ENCODE peak calls at places on chromosomes 6 and 20, in ten cellular contexts. One of them, this sample, is unnamed.
A peak's percentile ranks its signal among the peaks of the same experiment; 100 is the strongest.

GRCh38 chr20:25046181-25046641 is 11.7 kb downstream of the ACSS1 start:
- DNase-seq in ovary: no peak
- DNase-seq in PC-9: no peak
- DNase-seq in mucosa of descending colon: no peak
- DNase-seq in WTC11: no peak
- DNase-seq in endothelial cell: no peak
- DNase-seq in activated CD8-positive, alpha-beta T cell treated with anti-CD3 and anti-CD28 coated beads for 36 hours: no peak
- DNase-seq in H9: no peak
- DNase-seq in IMR-90: no peak
- DNase-seq in A549: no peak
- DNase-seq in this sample: no peak

GRCh38 chr6:107124934-107125348 is 9.6 kb upstream of the BEND3 start:
- DNase-seq in activated CD8-positive, alpha-beta T cell treated with anti-CD3 and anti-CD28 coated beads for 36 hours: peak; percentile 3
- DNase-seq in WTC11: no peak
- DNase-seq in A549: no peak
- DNase-seq in ovary: no peak
- DNase-seq in mucosa of descending colon: peak; percentile 24
- DNase-seq in H9: no peak
- DNase-seq in endothelial cell: no peak
- DNase-seq in IMR-90: no peak
- DNase-seq in PC-9: no peak
- DNase-seq in this sample: no peak

GRCh38 chr20:41089555-41089954 is 47.8 kb upstream of the PLCG1 start:
- DNase-seq in WTC11: no peak
- DNase-seq in ovary: no peak
- DNase-seq in PC-9: no peak
- DNase-seq in IMR-90: no peak
- DNase-seq in endothelial cell: no peak
- DNase-seq in A549: no peak
- DNase-seq in mucosa of descending colon: no peak
- DNase-seq in activated CD8-positive, alpha-beta T cell treated with anti-CD3 and anti-CD28 coated beads for 36 hours: no peak
- DNase-seq in H9: no peak
- DNase-seq in this sample: no peak

GRCh38 chr6:133590814-133591213 is 298.1 kb upstream of the TCF21 start:
- DNase-seq in activated CD8-positive, alpha-beta T cell treated with anti-CD3 and anti-CD28 coated beads for 36 hours: no peak
- DNase-seq in ovary: no peak
- DNase-seq in IMR-90: peak; percentile 41
- DNase-seq in mucosa of descending colon: no peak
- DNase-seq in H9: no peak
- DNase-seq in WTC11: no peak
- DNase-seq in A549: no peak
- DNase-seq in PC-9: no peak
- DNase-seq in endothelial cell: no peak
- DNase-seq in this sample: no peak

GRCh38 chr6:18177566-18177965 is 22.3 kb downstream of the KDM1B start:
- DNase-seq in WTC11: no peak
- DNase-seq in endothelial cell: no peak
- DNase-seq in ovary: no peak
- DNase-seq in IMR-90: no peak
- DNase-seq in H9: no peak
- DNase-seq in PC-9: peak; percentile 42
- DNase-seq in A549: no peak
- DNase-seq in activated CD8-positive, alpha-beta T cell treated with anti-CD3 and anti-CD28 coated beads for 36 hours: no peak
- DNase-seq in mucosa of descending colon: peak; percentile 52
- DNase-seq in this sample: no peak

GRCh38 chr6:35905841-35906498 is 14.9 kb downstream of the SRPK1 start:
- DNase-seq in A549: no peak
- DNase-seq in H9: no peak
- DNase-seq in IMR-90: peak; percentile 35
- DNase-seq in ovary: no peak
- DNase-seq in WTC11: no peak
- DNase-seq in mucosa of descending colon: no peak
- DNase-seq in activated CD8-positive, alpha-beta T cell treated with anti-CD3 and anti-CD28 coated beads for 36 hours: no peak
- DNase-seq in PC-9: no peak
- DNase-seq in endothelial cell: no peak
- DNase-seq in this sample: no peak

GRCh38 chr6:80939936-80940335 is 812.5 kb downstream of the TENT5A start:
- DNase-seq in PC-9: no peak
- DNase-seq in mucosa of descending colon: no peak
- DNase-seq in WTC11: no peak
- DNase-seq in A549: no peak
- DNase-seq in ovary: no peak
- DNase-seq in H9: no peak
- DNase-seq in activated CD8-positive, alpha-beta T cell treated with anti-CD3 and anti-CD28 coated beads for 36 hours: no peak
- DNase-seq in IMR-90: no peak
- DNase-seq in endothelial cell: no peak
- DNase-seq in this sample: no peak

GRCh38 chr20:42024653-42025052 is 406.5 kb upstream of the CHD6 start:
- DNase-seq in PC-9: no peak
- DNase-seq in H9: peak; percentile 58
- DNase-seq in IMR-90: no peak
- DNase-seq in WTC11: peak; percentile 69
- DNase-seq in ovary: no peak
- DNase-seq in mucosa of descending colon: peak; percentile 2
- DNase-seq in A549: no peak
- DNase-seq in endothelial cell: no peak
- DNase-seq in activated CD8-positive, alpha-beta T cell treated with anti-CD3 and anti-CD28 coated beads for 36 hours: peak; percentile 4
- DNase-seq in this sample: no peak

DNA sequence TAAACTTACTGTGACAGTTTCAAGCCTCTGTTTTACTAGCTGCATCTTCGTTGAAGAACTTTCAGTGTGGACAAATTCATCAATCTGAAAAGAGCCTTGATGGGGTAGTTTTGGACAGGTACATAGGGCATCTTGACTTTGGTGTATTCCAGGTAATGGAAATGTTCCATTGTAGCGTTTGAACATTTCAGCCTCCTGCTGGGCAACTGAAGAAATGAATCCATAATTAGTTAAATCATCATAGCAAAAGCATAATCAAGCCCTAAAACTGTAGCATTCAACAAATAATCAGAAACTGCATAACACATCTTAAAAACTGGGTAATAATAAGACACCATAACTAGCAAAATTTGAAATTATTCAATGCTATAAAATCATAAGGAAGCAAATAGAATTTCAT is 86.2 kb downstream of the AHI1 start:
- DNase-seq in activated CD8-positive, alpha-beta T cell treated with anti-CD3 and anti-CD28 coated beads for 36 hours: no peak
- DNase-seq in H9: no peak
- DNase-seq in mucosa of descending colon: peak; percentile 10
- DNase-seq in WTC11: no peak
- DNase-seq in ovary: no peak
- DNase-seq in endothelial cell: no peak
- DNase-seq in PC-9: no peak
- DNase-seq in IMR-90: no peak
- DNase-seq in A549: no peak
- DNase-seq in this sample: no peak
- TF ChIP-seq CTCF in activated CD8-positive, alpha-beta T cell treated with anti-CD3 and anti-CD28 coated beads for 36 hours: peak; percentile 26
- TF ChIP-seq CTCF in H9: peak; percentile 18
- TF ChIP-seq CTCF in mucosa of descending colon: no peak
- TF ChIP-seq CTCF in WTC11: no peak
- TF ChIP-seq CTCF in ovary: no peak
- TF ChIP-seq CTCF in endothelial cell: peak; percentile 64
- TF ChIP-seq CTCF in PC-9: peak; percentile 56
- TF ChIP-seq CTCF in IMR-90: peak; percentile 24
- TF ChIP-seq CTCF in A549: no peak
- TF ChIP-seq CTCF in this sample: no peak

GRCh38 chr6:138289739-138290138 is 71.4 kb upstream of the PBOV1 start:
- DNase-seq in ovary: no peak
- DNase-seq in WTC11: peak; percentile 54
- DNase-seq in endothelial cell: peak; percentile 38
- DNase-seq in H9: peak; percentile 55
- DNase-seq in A549: peak; percentile 6
- DNase-seq in IMR-90: no peak
- DNase-seq in PC-9: no peak
- DNase-seq in activated CD8-positive, alpha-beta T cell treated with anti-CD3 and anti-CD28 coated beads for 36 hours: peak; percentile 13
- DNase-seq in mucosa of descending colon: peak; percentile 12
- DNase-seq in this sample: peak; percentile 44

GRCh38 chr6:138286698-138287097 is 68.4 kb upstream of the PBOV1 start:
- DNase-seq in PC-9: no peak
- DNase-seq in H9: no peak
- DNase-seq in ovary: no peak
- DNase-seq in activated CD8-positive, alpha-beta T cell treated with anti-CD3 and anti-CD28 coated beads for 36 hours: no peak
- DNase-seq in mucosa of descending colon: no peak
- DNase-seq in WTC11: no peak
- DNase-seq in A549: no peak
- DNase-seq in IMR-90: no peak
- DNase-seq in endothelial cell: no peak
- DNase-seq in this sample: no peak

GRCh38 chr6:138287144-138287955 is 69.1 kb upstream of the PBOV1 start:
- DNase-seq in WTC11: peak; percentile 77
- DNase-seq in H9: peak; percentile 77
- DNase-seq in PC-9: peak; percentile 66
- DNase-seq in activated CD8-positive, alpha-beta T cell treated with anti-CD3 and anti-CD28 coated beads for 36 hours: peak; percentile 71
- DNase-seq in endothelial cell: peak; percentile 50
- DNase-seq in A549: no peak
- DNase-seq in mucosa of descending colon: peak; percentile 88
- DNase-seq in IMR-90: no peak
- DNase-seq in ovary: no peak
- DNase-seq in this sample: peak; percentile 67

GRCh38 chr6:138290563-138290962 is 72.3 kb upstream of the PBOV1 start:
- DNase-seq in IMR-90: no peak
- DNase-seq in PC-9: no peak
- DNase-seq in H9: no peak
- DNase-seq in activated CD8-positive, alpha-beta T cell treated with anti-CD3 and anti-CD28 coated beads for 36 hours: no peak
- DNase-seq in ovary: no peak
- DNase-seq in mucosa of descending colon: no peak
- DNase-seq in A549: no peak
- DNase-seq in endothelial cell: no peak
- DNase-seq in WTC11: no peak
- DNase-seq in this sample: no peak

GRCh38 chr6:138285800-138286199 is 67.5 kb upstream of the PBOV1 start:
- DNase-seq in IMR-90: no peak
- DNase-seq in ovary: no peak
- DNase-seq in WTC11: no peak
- DNase-seq in A549: no peak
- DNase-seq in mucosa of descending colon: no peak
- DNase-seq in activated CD8-positive, alpha-beta T cell treated with anti-CD3 and anti-CD28 coated beads for 36 hours: no peak
- DNase-seq in H9: no peak
- DNase-seq in PC-9: no peak
- DNase-seq in endothelial cell: no peak
- DNase-seq in this sample: no peak
- TF ChIP-seq CTCF in IMR-90: no peak
- TF ChIP-seq CTCF in ovary: no peak
- TF ChIP-seq CTCF in WTC11: no peak
- TF ChIP-seq CTCF in A549: no peak
- TF ChIP-seq CTCF in mucosa of descending colon: no peak
- TF ChIP-seq CTCF in activated CD8-positive, alpha-beta T cell treated with anti-CD3 and anti-CD28 coated beads for 36 hours: no peak
- TF ChIP-seq CTCF in H9: peak; percentile 57
- TF ChIP-seq CTCF in PC-9: no peak
- TF ChIP-seq CTCF in endothelial cell: no peak
- TF ChIP-seq CTCF in this sample: no peak

GRCh38 chr6:117263353-117263927 is 1.9 kb upstream of the VGLL2 start:
- DNase-seq in IMR-90: no peak
- DNase-seq in activated CD8-positive, alpha-beta T cell treated with anti-CD3 and anti-CD28 coated beads for 36 hours: no peak
- DNase-seq in mucosa of descending colon: no peak
- DNase-seq in WTC11: peak; percentile 11
- DNase-seq in PC-9: no peak
- DNase-seq in ovary: no peak
- DNase-seq in A549: no peak
- DNase-seq in endothelial cell: no peak
- DNase-seq in H9: no peak
- DNase-seq in this sample: no peak

GRCh38 chr6:117264487-117265424 is 602 bp upstream of the VGLL2 start:
- DNase-seq in activated CD8-positive, alpha-beta T cell treated with anti-CD3 and anti-CD28 coated beads for 36 hours: peak; percentile 19
- DNase-seq in WTC11: peak; percentile 20
- DNase-seq in H9: peak; percentile 39
- DNase-seq in PC-9: no peak
- DNase-seq in A549: peak; percentile 4
- DNase-seq in ovary: no peak
- DNase-seq in mucosa of descending colon: no peak
- DNase-seq in endothelial cell: peak; percentile 25
- DNase-seq in IMR-90: no peak
- DNase-seq in this sample: peak; percentile 68

GRCh38 chr6:117266267-117266797 is 974 bp downstream of the VGLL2 start:
- DNase-seq in activated CD8-positive, alpha-beta T cell treated with anti-CD3 and anti-CD28 coated beads for 36 hours: no peak
- DNase-seq in endothelial cell: no peak
- DNase-seq in PC-9: no peak
- DNase-seq in mucosa of descending colon: no peak
- DNase-seq in WTC11: no peak
- DNase-seq in A549: no peak
- DNase-seq in H9: no peak
- DNase-seq in ovary: no peak
- DNase-seq in IMR-90: no peak
- DNase-seq in this sample: no peak

GRCh38 chr6:117266948-117267347 is 1.6 kb downstream of the VGLL2 start:
- DNase-seq in WTC11: no peak
- DNase-seq in A549: no peak
- DNase-seq in IMR-90: no peak
- DNase-seq in H9: no peak
- DNase-seq in activated CD8-positive, alpha-beta T cell treated with anti-CD3 and anti-CD28 coated beads for 36 hours: no peak
- DNase-seq in mucosa of descending colon: no peak
- DNase-seq in PC-9: no peak
- DNase-seq in ovary: no peak
- DNase-seq in endothelial cell: no peak
- DNase-seq in this sample: no peak

DNA sequence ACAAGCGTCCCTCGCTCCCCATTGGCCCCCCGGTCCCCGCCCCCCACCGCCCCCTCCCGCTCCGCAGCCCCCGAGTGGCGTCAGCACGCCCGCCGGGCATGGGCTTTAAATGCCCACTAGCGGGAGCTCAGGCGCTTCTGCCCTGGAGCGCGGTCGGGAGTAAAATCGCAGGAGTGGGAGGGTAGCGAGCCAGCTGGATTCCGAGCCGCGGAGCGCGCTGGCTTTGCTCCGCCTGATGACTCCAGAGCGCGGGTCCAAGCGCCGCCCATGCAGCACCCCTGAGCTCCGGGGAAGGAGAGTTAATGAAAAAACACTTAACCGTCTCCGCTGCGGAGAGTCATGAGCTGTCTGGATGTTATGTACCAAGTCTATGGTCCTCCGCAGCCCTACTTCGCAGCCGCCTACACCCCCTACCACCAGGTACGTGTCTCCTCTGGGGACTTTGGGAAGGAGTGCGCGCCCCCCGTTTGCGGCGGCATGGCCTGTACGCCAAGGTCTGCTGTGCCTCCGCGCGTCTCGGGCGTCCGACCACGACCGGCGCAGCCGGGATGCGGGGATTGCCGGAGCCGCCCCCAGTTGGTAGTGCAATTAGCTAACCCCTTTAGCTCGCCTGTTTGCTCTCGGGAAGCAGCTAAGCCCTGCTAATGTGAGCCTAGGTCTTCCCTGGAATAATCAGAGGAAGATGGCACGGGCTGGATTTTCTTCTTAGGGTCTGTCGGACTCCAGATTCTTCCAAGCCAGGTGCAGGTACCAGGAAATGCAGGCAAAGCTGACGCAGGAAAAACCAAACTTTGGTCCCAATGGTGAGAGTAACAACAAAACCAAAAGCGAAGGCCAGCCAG is at the start of gene VGLL2:
- DNase-seq in PC-9: no peak
- DNase-seq in A549: peak; percentile 16
- DNase-seq in endothelial cell: peak; percentile 61
- DNase-seq in ovary: no peak
- DNase-seq in WTC11: peak; percentile 68
- DNase-seq in IMR-90: peak; percentile 18
- DNase-seq in activated CD8-positive, alpha-beta T cell treated with anti-CD3 and anti-CD28 coated beads for 36 hours: no peak
- DNase-seq in mucosa of descending colon: peak; percentile 39
- DNase-seq in H9: peak; percentile 70
- DNase-seq in this sample: peak; percentile 60
- TF ChIP-seq CTCF in PC-9: no peak
- TF ChIP-seq CTCF in A549: peak; percentile 15
- TF ChIP-seq CTCF in endothelial cell: no peak
- TF ChIP-seq CTCF in ovary: no peak
- TF ChIP-seq CTCF in WTC11: no peak
- TF ChIP-seq CTCF in IMR-90: no peak
- TF ChIP-seq CTCF in activated CD8-positive, alpha-beta T cell treated with anti-CD3 and anti-CD28 coated beads for 36 hours: no peak
- TF ChIP-seq CTCF in mucosa of descending colon: no peak
- TF ChIP-seq CTCF in H9: no peak
- TF ChIP-seq CTCF in this sample: no peak

DNA sequence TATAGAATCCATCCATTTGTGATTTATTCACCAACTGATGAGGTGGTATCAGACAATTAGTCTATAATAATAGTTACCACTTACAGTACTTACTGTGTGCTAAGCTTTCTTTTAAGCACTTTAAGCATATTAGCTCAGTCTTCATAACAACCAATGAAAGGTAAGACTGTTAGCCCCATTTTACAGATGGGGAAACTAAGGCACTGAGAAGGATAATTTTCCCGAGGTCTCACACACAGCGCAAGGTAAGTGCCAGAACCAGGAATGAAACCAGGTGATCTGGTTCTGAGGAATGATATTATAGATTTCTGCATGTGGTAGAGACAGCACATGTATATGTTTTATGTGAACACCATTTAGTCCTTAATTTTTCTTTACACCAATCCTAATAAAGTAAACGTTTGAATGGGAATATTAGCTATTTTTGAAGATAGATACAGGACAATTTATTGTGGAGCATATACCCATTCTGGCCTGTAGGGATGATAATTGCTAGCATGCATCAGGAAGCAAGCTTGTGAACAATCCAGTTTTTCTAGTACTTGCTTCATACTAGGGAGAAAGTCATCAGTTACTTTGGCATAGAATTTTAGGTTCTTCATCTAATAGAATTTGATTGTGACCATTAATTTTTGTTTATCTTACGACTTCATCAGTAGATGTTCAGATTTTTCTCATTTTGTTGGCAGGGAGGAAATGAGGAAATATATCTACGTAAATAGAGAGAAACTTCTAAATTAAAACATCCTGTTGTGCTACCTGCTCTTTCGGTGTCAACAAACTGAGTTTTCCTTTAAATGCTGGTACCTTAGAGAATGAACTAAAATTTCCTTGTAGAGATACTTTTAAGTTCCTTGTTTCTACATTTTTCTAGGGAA is 3.0 kb downstream of the YWHAB start:
- DNase-seq in H9: no peak
- DNase-seq in IMR-90: no peak
- DNase-seq in WTC11: no peak
- DNase-seq in mucosa of descending colon: no peak
- DNase-seq in A549: peak; percentile 33
- DNase-seq in activated CD8-positive, alpha-beta T cell treated with anti-CD3 and anti-CD28 coated beads for 36 hours: no peak
- DNase-seq in ovary: no peak
- DNase-seq in endothelial cell: no peak
- DNase-seq in PC-9: peak; percentile 87
- DNase-seq in this sample: no peak
- TF ChIP-seq CTCF in H9: peak; percentile 45
- TF ChIP-seq CTCF in IMR-90: peak; percentile 25
- TF ChIP-seq CTCF in WTC11: no peak
- TF ChIP-seq CTCF in mucosa of descending colon: no peak
- TF ChIP-seq CTCF in A549: no peak
- TF ChIP-seq CTCF in activated CD8-positive, alpha-beta T cell treated with anti-CD3 and anti-CD28 coated beads for 36 hours: peak; percentile 43
- TF ChIP-seq CTCF in ovary: no peak
- TF ChIP-seq CTCF in endothelial cell: no peak
- TF ChIP-seq CTCF in PC-9: peak; percentile 72
- TF ChIP-seq CTCF in this sample: no peak

This sample was measured in GM13977.